ENCODE peak calls at places on chromosomes 7 and 10, in six cellular contexts. I, E, S, J, T and M are unnamed samples.

GRCh38 chr10:112039823-112040222 is 143.7 kb downstream of the GPAM start:
- DNase-seq in I (no peak), E (no peak), S (no peak), J (no peak), T (no peak), M (no peak)

GRCh38 chr10:45373003-45373782 is 823 bp upstream of the ALOX5 start:
- DNase-seq in I (peak; percentile 54), E (peak; percentile 39), S (no peak), J (peak; percentile 75), T (no peak), M (no peak)

GRCh38 chr7:148084138-148084537 is 506.4 kb upstream of the C7orf33 start:
- DNase-seq in I (peak; percentile 80), E (peak; percentile 73), S (no peak), J (peak; percentile 36), T (peak; percentile 67), M (peak; percentile 14)

GRCh38 chr10:86246279-86246940 is 120.2 kb downstream of the GRID1 start:
- DNase-seq in I (no peak), E (no peak), S (no peak), J (no peak), T (no peak), M (no peak)

GRCh38 chr7:108376206-108376605 is 80.0 kb downstream of the NRCAM start:
- DNase-seq in I (no peak), E (no peak), S (no peak), J (no peak), T (no peak), M (no peak)

GRCh38 chr7:70833726-70834125 is 298.2 kb upstream of the GALNT17 start:
- DNase-seq in I (no peak), E (no peak), S (no peak), J (no peak), T (no peak), M (no peak)

GRCh38 chr10:43756343-43756742 is 107.7 kb upstream of the ZNF32 start:
- DNase-seq in I (no peak), E (no peak), S (no peak), J (no peak), T (no peak), M (no peak)

GRCh38 chr10:6310977-6311376 is 108.2 kb downstream of the PFKFB3 start:
- DNase-seq in I (no peak), E (no peak), S (no peak), J (no peak), T (no peak), M (no peak)

GRCh38 chr7:100476903-100477870 is 1.8 kb downstream of the TSC22D4 start:
- DNase-seq in I (no peak), E (no peak), S (no peak), J (peak; percentile 61), T (peak; percentile 62), M (peak; percentile 40)

GRCh38 chr7:159120540-159120919 is 24.1 kb downstream of the VIPR2 start:
- DNase-seq in I (no peak), E (no peak), S (no peak), J (no peak), T (peak; percentile 17), M (no peak)

GRCh38 chr10:121113385-121113696 is 262.2 kb downstream of the WDR11 start:
- DNase-seq in I (no peak), E (no peak), S (no peak), J (no peak), T (no peak), M (no peak)

GRCh38 chr10:77673515-77674140 is 36.0 kb upstream of the KCNMA1 start:
- DNase-seq in I (no peak), E (no peak), S (no peak), J (no peak), T (no peak), M (no peak)

DNA sequence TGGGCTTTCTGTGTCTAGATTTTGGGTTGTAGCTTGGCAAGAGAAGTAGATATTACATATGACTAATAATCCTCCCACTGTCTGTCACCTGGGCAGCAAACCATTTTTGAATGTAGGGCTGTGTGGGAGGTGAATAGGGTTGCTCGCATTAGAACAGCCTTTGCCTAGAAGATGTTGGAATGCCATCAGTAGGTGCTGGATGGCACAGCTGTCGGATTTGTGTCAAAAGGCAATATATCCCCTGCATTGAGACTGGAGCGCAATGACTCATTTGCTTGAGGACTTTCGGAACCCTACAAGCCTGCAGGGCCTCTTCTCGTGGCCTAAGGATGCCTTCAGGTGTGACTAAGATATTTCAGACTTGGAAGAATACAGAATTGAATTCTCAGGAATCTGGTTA is 323.8 kb downstream of the GPR158 start:
- DNase-seq in I (no peak), E (no peak), S (no peak), J (no peak), T (no peak), M (no peak)
- H3K4me1 ChIP-seq in I (peaks cover 33% of the 10 kb centered on the region), E (no peaks in the 10 kb centered on the region), S (no peaks in the 10 kb centered on the region), J (no peaks in the 10 kb centered on the region), T (no peaks in the 10 kb centered on the region), M (no peaks in the 10 kb centered on the region)

DNA sequence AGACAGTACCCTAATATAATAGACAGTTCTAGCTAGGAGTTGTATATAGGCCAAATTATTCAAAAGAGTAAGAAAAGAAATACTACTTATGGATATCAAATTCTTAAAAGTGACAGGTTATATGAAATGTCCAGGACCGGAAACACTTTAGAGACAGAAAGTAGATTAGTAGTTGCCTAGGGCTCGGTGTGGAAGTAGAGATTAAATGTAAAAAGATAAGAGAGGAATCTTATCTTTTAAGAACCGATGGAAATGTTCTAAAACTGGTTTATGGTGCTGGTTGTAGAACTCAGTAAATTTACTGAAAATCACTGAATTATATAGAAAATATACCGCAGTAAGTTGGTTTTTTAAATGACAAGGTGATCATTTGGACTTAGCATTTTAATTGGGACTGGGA is 147.5 kb upstream of the ASAH2 start:
- DNase-seq in I (no peak), E (no peak), S (no peak), J (no peak), T (no peak), M (no peak)
- H3K27ac ChIP-seq in I (no peak overlapping the region), E (no peak overlapping the region), S (no peak overlapping the region), J (no peak overlapping the region), T (no peak overlapping the region), M (peak overlapping the region; percentile 74)

DNA sequence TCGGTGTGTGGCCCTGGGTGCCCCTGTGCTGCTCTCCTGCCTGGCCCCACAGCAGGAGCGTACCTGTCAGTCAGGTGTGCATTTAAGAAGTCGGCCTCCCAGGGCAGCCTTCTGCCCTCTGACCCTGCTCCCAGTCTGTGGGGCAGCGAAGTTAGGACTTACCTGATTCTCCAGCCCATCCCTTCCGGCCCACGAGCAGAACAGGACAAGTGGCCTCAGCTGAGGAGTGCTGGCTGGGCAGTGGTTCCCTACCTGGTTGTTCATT is 24.7 kb downstream of the CTBP2 start:
- DNase-seq in I (no peak), E (no peak), S (no peak), J (no peak), T (no peak), M (no peak)
- H3K4me1 ChIP-seq in I (peaks cover 57% of the 10 kb centered on the region), E (no peaks in the 10 kb centered on the region), S (no peaks in the 10 kb centered on the region), J (no peaks in the 10 kb centered on the region), T (peaks cover 40% of the 10 kb centered on the region), M (no peaks in the 10 kb centered on the region)

GRCh38 chr7:233456-234035 is 41.2 kb downstream of the FAM20C start:
- DNase-seq in I (no peak), E (no peak), S (no peak), J (no peak), T (no peak), M (no peak)
- H3K27ac ChIP-seq in I (no peak overlapping the region), E (no peak overlapping the region), S (peak overlapping the region; percentile 92), J (no peak overlapping the region), T (no peak overlapping the region), M (no peak overlapping the region)

GRCh38 chr7:98286093-98286525 is 4.6 kb downstream of the BRI3 start:
- DNase-seq in I (no peak), E (no peak), S (peak; percentile 85), J (no peak), T (peak; percentile 49), M (no peak)
- H3K4me1 ChIP-seq in I (peaks cover 8% of the 10 kb centered on the region), E (peaks cover 30% of the 10 kb centered on the region), S (peaks cover 12% of the 10 kb centered on the region), J (peaks cover 12% of the 10 kb centered on the region), T (peaks cover 38% of the 10 kb centered on the region), M (peaks cover 40% of the 10 kb centered on the region)

DNA sequence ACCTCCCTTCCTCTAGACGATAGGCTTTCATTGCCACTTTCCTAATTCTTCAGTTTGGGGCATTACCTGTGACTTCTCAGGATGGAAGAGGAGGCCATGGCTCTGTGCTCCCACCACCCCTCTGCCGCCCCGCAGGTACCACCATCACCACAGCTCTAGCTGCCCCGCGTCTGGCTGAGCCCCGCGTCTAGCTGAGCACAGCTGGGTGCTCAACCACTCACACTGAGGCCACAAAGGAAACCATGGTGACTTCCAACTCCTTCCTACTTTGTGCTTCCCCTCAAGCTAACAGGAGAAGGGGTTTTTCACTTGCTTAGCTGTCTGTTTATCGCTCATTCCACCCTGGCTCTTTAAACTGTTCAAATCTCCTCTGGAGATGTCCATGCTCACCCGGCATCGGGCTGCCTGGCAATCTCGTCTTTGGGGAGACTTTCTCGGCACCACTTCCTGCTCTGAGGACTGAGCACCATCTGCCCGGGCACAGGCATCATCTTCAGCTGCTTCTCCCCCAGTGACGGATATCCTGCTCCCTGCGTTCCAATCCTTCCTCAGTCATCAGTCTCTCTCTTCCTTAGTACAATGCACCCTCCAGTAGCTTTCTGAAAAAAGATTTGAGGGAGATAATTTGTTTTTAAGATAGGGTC is 59.4 kb downstream of the MAD1L1 start:
- DNase-seq in I (no peak), E (no peak), S (no peak), J (no peak), T (no peak), M (no peak)
- H3K27ac ChIP-seq in I (no peak overlapping the region), E (no peak overlapping the region), S (no peak overlapping the region), J (no peak overlapping the region), T (no peak overlapping the region), M (no peak overlapping the region)